ENCODE peak calls at places on chromosomes 5 and 9, in four cellular contexts. O is HepG2, Y is WTC11, J is K562. B is an unnamed sample.

GRCh38 chr9:138074516-138074915 is 196.9 kb downstream of the CACNA1B start:
- DNase-seq in O (no peak), J (no peak), Y (no peak), B (no peak)

GRCh38 chr5:172952034-172952511 is 7.2 kb upstream of the RPL26L1 start:
- DNase-seq in Y (no peak), O (no peak), J (no peak), B (no peak)

GRCh38 chr9:115254781-115255180 is 136.8 kb upstream of the TNC start:
- DNase-seq in J (no peak), Y (no peak), O (no peak), B (no peak)

GRCh38 chr5:15533124-15533893 is 33.3 kb downstream of the FBXL7 start:
- DNase-seq in J (no peak), Y (no peak), O (no peak), B (no peak)

GRCh38 chr5:138230981-138231589 is 18.0 kb upstream of the CDC23 start:
- DNase-seq in O (peak), J (no peak), Y (no peak), B (no peak)

GRCh38 chr9:9612270-9612669 is 1000.5 kb downstream of the PTPRD start:
- DNase-seq in J (no peak), O (no peak), Y (no peak), B (no peak)

GRCh38 chr9:89603629-89604462 is 966 bp upstream of the GADD45G start:
- DNase-seq in Y (peak), J (peak), O (peak), B (peak)

GRCh38 chr5:171893290-171893890 is 107.8 kb downstream of the SMIM23 start:
- DNase-seq in J (no peak), O (no peak), Y (no peak), B (no peak)

GRCh38 chr5:133952729-133953567 is 15.5 kb downstream of the C5orf15 start:
- DNase-seq in O (no peak), Y (no peak), J (no peak), B (no peak)

GRCh38 chr5:107671742-107672211 is 1.0 kb upstream of the EFNA5 start:
- DNase-seq in O (no peak), Y (no peak), J (no peak), B (peak)

GRCh38 chr9:115642285-115642684 is 511.3 kb upstream of the PAPPA start:
- DNase-seq in O (no peak), Y (no peak), J (no peak), B (no peak)

GRCh38 chr5:43309122-43309521 is 4.1 kb downstream of the HMGCS1 start:
- DNase-seq in O (no peak), J (no peak), Y (no peak), B (no peak)

GRCh38 chr5:132099073-132099748 is 25.6 kb downstream of the CSF2 start:
- DNase-seq in J (no peak), O (no peak), Y (no peak), B (no peak)

GRCh38 chr5:179907570-179908324 is at the start of gene TBC1D9B:
- DNase-seq in J (peak), O (peak), Y (peak), B (peak)

GRCh38 chr5:31211098-31211497 is 17.6 kb downstream of the CDH6 start:
- DNase-seq in O (no peak), J (no peak), Y (no peak), B (no peak)

GRCh38 chr9:33661186-33661585 is 134.2 kb upstream of the PRSS3 start:
- DNase-seq in J (no peak), O (no peak), Y (no peak), B (no peak)

GRCh38 chr5:89081360-89081759 is 198.4 kb upstream of the MEF2C start:
- DNase-seq in Y (no peak), O (no peak), J (no peak), B (no peak)

GRCh38 chr5:89086687-89087086 is 203.7 kb upstream of the MEF2C start:
- DNase-seq in Y (no peak), O (no peak), J (no peak), B (no peak)

GRCh38 chr5:89080467-89081116 is 197.6 kb upstream of the MEF2C start:
- DNase-seq in Y (no peak), O (no peak), J (no peak), B (no peak)

GRCh38 chr5:89087128-89087527 is 204.1 kb upstream of the MEF2C start:
- DNase-seq in J (no peak), Y (no peak), O (no peak), B (no peak)

DNA sequence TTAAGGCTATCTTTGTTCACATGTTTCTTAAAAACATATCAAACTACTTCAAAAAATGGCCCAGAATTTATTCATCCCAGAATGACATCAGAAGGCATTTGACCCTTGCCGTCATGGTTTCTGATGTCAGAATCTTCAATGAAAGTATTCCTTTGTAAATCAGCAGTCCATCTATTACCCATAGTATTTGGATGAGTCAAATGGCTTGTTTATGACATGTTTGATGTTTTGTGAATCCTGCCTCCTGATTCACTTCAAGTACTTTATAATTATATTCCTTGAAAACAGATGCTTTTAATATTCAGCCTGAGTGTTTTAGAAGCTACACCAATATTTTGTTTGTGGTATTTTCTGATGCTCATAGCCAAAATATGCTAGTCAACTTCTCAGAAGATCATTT is 200.8 kb upstream of the MEF2C start:
- DNase-seq in Y (no peak), J (no peak), O (no peak), B (no peak)
- TF ChIP-seq ELF4 in Y (no peak), J (no peak), O (no peak), B (no peak)

DNA sequence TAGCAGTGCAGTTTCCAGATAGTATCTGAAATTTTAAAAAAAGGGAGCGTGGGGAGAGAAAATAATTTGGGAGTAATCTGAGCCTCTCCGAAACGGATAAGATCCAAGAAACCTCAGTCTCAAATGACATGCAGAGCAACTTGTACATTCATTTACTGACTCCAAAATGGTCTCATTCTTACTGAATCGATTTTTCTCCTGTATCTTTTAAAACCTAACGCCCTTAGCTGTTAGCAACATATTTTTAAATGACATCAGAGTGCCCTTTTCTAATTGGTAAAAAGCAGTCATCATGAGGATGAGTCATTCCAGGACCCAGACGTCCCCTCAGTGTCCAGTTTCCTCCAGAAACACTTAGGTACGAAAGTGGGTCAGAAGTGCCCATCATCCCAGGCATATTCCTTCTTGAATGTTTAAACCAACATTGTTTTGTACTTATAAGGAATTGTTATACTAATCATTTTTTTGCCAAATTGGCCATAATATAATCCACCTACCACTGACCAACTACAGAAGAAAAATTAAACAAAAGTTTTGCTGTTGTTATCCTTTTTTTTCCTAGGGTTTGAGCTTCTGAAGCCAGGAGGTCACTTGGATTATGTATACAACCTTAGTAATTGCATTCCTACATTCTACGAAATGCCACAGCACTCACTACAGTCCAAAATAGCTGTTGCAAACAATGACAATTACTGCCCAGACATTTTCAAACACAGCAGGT is 354.4 kb downstream of the ADAMTS6 start:
- DNase-seq in J (no peak), O (no peak), Y (no peak), B (peak)
- TF ChIP-seq ELF4 in J (no peak), O (no peak), Y (no peak), B (no peak)

DNA sequence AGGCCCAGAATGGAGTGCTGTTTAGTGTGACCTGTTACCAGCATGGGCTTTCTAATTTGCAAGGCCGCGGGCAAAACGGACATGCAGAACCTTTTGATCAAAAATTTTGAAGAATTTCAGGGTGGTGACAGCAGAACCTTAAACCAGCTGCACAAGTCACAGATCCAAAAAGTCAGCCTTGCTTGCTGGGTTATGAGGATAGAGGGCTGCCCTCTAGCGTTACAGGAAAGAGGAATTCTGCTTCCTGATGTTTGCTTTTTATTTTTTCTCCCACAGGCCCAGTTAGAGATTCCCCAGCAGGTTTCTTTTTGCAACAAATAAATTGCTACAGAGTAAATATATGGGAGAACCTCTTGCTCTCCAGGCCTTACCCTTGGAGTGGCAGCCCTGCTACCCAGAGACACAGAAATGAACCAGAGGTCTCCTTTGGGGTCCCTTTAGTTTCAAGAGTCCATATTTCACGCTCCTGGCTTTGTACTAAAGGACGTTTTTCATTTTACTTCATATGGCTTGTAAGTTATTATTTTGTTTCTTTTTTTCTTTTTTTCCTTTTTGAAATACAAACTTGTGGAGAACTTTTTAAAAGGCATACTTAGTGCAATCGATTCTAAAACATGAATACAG is 3.4 kb upstream of the ADCY2 start:
- DNase-seq in J (no peak), O (peak), Y (no peak), B (no peak)
- TF ChIP-seq ELF4 in J (no peak), O (no peak), Y (no peak), B (no peak)

DNA sequence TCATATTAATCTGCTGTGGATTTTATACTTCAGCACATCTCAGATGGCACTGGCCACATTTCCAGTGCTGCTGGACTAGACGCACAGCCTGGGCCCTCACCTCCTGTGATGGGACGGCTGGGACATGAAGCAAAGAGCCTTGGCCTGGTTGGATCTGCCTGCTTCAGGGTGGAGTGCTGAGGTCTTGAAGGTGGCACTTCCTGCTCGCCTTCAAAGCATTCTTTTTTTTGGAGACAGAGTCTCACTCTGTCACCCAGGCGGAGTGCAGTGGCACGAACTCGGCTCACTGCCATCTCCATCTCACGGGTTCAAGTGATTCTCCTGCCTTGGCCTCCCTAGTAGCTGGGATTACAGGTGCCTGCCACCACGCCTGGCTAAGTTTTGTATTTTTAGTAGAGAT is 73.1 kb downstream of the RAPGEF1 start:
- DNase-seq in Y (no peak), O (no peak), J (no peak), B (no peak)
- TF ChIP-seq ELF4 in Y (no peak), O (no peak), J (no peak), B (no peak)

GRCh38 chr9:95507456-95508241 is 9.1 kb downstream of the PTCH1 start:
- DNase-seq in J (no peak), Y (peak), O (peak), B (no peak)
- TF ChIP-seq ELF4 in J (no peak), Y (no peak), O (no peak), B (no peak)

DNA sequence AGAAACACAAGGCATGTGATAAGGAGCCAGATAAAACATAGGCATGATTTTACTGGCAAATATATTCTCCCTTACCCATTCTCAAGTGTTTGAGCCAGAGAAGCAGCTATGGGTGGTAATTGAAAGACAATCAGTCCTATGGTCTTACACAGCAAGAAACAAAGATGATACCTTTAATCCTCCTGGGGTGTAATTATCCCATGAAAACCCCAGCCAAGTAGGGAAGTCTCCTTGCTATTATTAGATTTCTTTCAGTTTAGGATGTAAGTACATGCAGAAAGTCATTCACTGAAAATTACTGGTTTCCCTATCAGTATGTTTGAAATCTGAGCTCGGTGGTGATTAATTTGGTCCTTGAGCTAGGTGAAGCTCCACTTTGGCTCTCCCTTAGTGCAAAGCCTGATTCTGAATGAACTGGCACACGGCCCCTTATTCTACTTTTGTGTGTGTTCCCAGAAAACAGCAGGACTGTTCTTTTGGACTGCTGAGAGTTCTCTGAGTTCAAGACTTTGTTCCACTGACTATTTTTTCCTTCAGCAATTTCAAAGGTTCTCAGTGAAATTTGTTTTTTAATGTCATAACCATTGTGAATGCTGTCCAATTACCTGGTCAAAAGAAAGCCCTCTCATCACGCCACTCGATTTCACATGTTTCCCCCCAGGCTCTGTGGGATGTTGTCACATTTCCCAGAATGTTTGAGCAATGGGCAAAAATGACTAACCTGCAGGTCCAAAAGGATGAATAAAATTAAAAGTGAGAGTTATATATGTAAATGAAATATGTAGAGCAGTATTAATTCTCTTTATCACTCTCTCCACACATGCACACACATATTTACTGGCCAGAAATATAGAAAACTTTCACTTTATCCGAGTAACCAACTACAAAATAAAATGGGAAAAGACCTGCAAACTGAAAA is 343.0 kb downstream of the RAB3C start:
- DNase-seq in Y (no peak), O (no peak), J (no peak), B (no peak)
- TF ChIP-seq ELF4 in Y (no peak), O (no peak), J (no peak), B (no peak)

B was measured in HEK293T.